ENCODE peak calls at places on chromosomes 13 and 19, in six cellular contexts. D is stimulated activated naive CD8-positive, alpha-beta T cell treated with anti-CD3 and anti-CD28 coated beads, Interleukin-15, amount 100 ng/mL, for 72 hours; Y is omental fat pad; P is effector CD4-positive, alpha-beta T cell; M is kidney glomerular epithelial cell; X is hippocampal formation. T is an unnamed sample.

GRCh38 chr19:41403181-41403970 is 5.8 kb downstream of the BCKDHA start:
- DNase-seq in D (no peak), Y (no peak), P (no peak), M (no peak), X (no peak), T (no peak)

GRCh38 chr19:13842294-13843103 is 34.4 kb upstream of the NANOS3 start:
- DNase-seq in D (peak), Y (no peak), P (peak), M (peak), X (peak), T (peak)

GRCh38 chr13:20840590-20840989 is 62.0 kb downstream of the XPO4 start:
- DNase-seq in D (no peak), Y (no peak), P (no peak), M (no peak), X (no peak), T (no peak)

GRCh38 chr19:29817316-29817715 is 5.5 kb downstream of the CCNE1 start:
- DNase-seq in D (no peak), Y (no peak), P (no peak), M (no peak), X (no peak), T (no peak)

GRCh38 chr19:55257461-55258411 is 1.1 kb downstream of the PPP6R1 start:
- DNase-seq in D (peak), Y (no peak), P (no peak), M (peak), X (no peak), T (peak)

GRCh38 chr13:41402695-41403511 is 54.4 kb upstream of the RGCC start:
- DNase-seq in D (no peak), Y (no peak), P (no peak), M (no peak), X (no peak), T (no peak)

GRCh38 chr19:4550479-4551050 is 8.9 kb downstream of the SEMA6B start:
- DNase-seq in D (no peak), Y (no peak), P (no peak), M (no peak), X (no peak), T (no peak)

GRCh38 chr13:39132286-39132685 is 94.0 kb downstream of the NHLRC3 start:
- DNase-seq in D (no peak), Y (no peak), P (no peak), M (peak), X (no peak), T (no peak)

GRCh38 chr13:64993514-64994164 is 2236.5 kb downstream of the PCDH9 start:
- DNase-seq in D (no peak), Y (no peak), P (no peak), M (no peak), X (no peak), T (no peak)

GRCh38 chr13:112066624-112067004 is 335 bp upstream of the SOX1 start:
- DNase-seq in D (peak), Y (no peak), P (peak), M (no peak), X (peak), T (peak)

GRCh38 chr13:109211616-109212015 is 574.8 kb downstream of the IRS2 start:
- DNase-seq in D (no peak), Y (no peak), P (no peak), M (no peak), X (no peak), T (no peak)

GRCh38 chr13:94595006-94595942 is 678 bp downstream of the TGDS start:
- DNase-seq in D (peak), Y (no peak), P (peak), M (no peak), X (no peak), T (no peak)

GRCh38 chr19:48724796-48725753 is 5.5 kb upstream of the MAMSTR start:
- DNase-seq in D (no peak), Y (no peak), P (peak), M (peak), X (no peak), T (no peak)

GRCh38 chr19:55341191-55342043 is 1.7 kb downstream of the KMT5C start:
- DNase-seq in D (no peak), Y (peak), P (no peak), M (no peak), X (no peak), T (peak)

GRCh38 chr13:47454986-47455385 is 546.1 kb downstream of the SUCLA2 start:
- DNase-seq in D (no peak), Y (no peak), P (no peak), M (no peak), X (no peak), T (no peak)

T was measured in T-helper 9 cell.